ENCODE peak calls at places on chromosomes 6 and 20, in ten cellular contexts. M is GM23338, O is stomach, T is Peyer's patch, U is glutamatergic neuron, K is tibial artery, Q is adrenal gland, W is endodermal cell, B is AG09319, V is AG10803. I is an unnamed sample.
A peak's percentile ranks its signal among the peaks of the same experiment; 100 is the strongest.

GRCh38 chr6:14732226-14732844 is 513.5 kb upstream of the JARID2 start:
- DNase-seq in M (no peak), O (no peak), T (no peak), U (no peak), K (no peak), Q (no peak), W (no peak), B (no peak), V (no peak), I (no peak)

GRCh38 chr6:106102034-106102433 is 15.9 kb downstream of the PRDM1 start:
- DNase-seq in M (no peak), O (no peak), T (no peak), U (no peak), K (no peak), Q (no peak), W (no peak), B (no peak), V (no peak), I (no peak)

GRCh38 chr6:52580905-52581304 is 4.0 kb upstream of the TRAM2 start:
- DNase-seq in M (no peak), O (no peak), T (no peak), U (no peak), K (no peak), Q (no peak), W (no peak), B (no peak), V (no peak), I (no peak)

GRCh38 chr6:33249732-33250625 is 21.7 kb downstream of the VPS52 start:
- DNase-seq in M (no peak), O (no peak), T (no peak), U (peak; percentile 65), K (peak; percentile 70), Q (no peak), W (no peak), B (peak; percentile 39), V (peak; percentile 79), I (peak; percentile 18)

GRCh38 chr6:111653434-111653833 is 47.8 kb upstream of the TRAF3IP2 start:
- DNase-seq in M (no peak), O (no peak), T (no peak), U (no peak), K (no peak), Q (no peak), W (no peak), B (no peak), V (no peak), I (no peak)

GRCh38 chr20:32830437-32830836 is 10.7 kb downstream of the MAPRE1 start:
- DNase-seq in M (no peak), O (no peak), T (no peak), U (no peak), K (no peak), Q (peak; percentile 51), W (no peak), B (no peak), V (peak; percentile 48), I (no peak)

GRCh38 chr20:60481051-60481741 is 523.0 kb downstream of the CDH26 start:
- DNase-seq in M (no peak), O (no peak), T (no peak), U (no peak), K (no peak), Q (peak; percentile 35), W (no peak), B (no peak), V (no peak), I (no peak)

GRCh38 chr20:44074252-44075151 is 112.5 kb downstream of the JPH2 start:
- DNase-seq in M (no peak), O (peak; percentile 19), T (no peak), U (no peak), K (peak; percentile 54), Q (peak; percentile 31), W (no peak), B (peak; percentile 15), V (peak; percentile 50), I (no peak)

GRCh38 chr6:91161246-91161645 is 574.4 kb upstream of the MAP3K7 start:
- DNase-seq in M (no peak), O (no peak), T (no peak), U (no peak), K (no peak), Q (no peak), W (no peak), B (no peak), V (no peak), I (no peak)

GRCh38 chr6:151294561-151295101 is 54.9 kb downstream of the AKAP12 start:
- DNase-seq in M (no peak), O (no peak), T (no peak), U (no peak), K (no peak), Q (no peak), W (no peak), B (no peak), V (no peak), I (no peak)

GRCh38 chr6:44548319-44548718 is 160.8 kb downstream of the CDC5L start:
- DNase-seq in M (no peak), O (no peak), T (no peak), U (no peak), K (peak; percentile 9), Q (no peak), W (no peak), B (no peak), V (no peak), I (no peak)

GRCh38 chr6:108114861-108115597 is 40.5 kb upstream of the OSTM1 start:
- DNase-seq in M (peak; percentile 87), O (no peak), T (peak; percentile 62), U (peak; percentile 72), K (no peak), Q (peak; percentile 70), W (peak; percentile 90), B (peak; percentile 19), V (peak; percentile 68), I (no peak)
- TF ChIP-seq CTCF in M (peak; percentile 22), O (no peak), T (no peak), U (peak; percentile 45), K (no peak), Q (peak; percentile 17), W (peak; percentile 71), B (peak; percentile 5), V (peak; percentile 12), I (no peak)

GRCh38 chr20:35831983-35832382 is 60.2 kb downstream of the PHF20 start:
- DNase-seq in M (no peak), O (no peak), T (no peak), U (no peak), K (no peak), Q (no peak), W (no peak), B (no peak), V (no peak), I (no peak)
- TF ChIP-seq CTCF in M (no peak), O (no peak), T (no peak), U (no peak), K (no peak), Q (no peak), W (no peak), B (no peak), V (no peak), I (no peak)

GRCh38 chr20:25285856-25286798 is 38.2 kb downstream of the PYGB start:
- DNase-seq in M (no peak), O (peak; percentile 17), T (peak; percentile 37), U (peak; percentile 10), K (peak; percentile 60), Q (peak; percentile 17), W (no peak), B (no peak), V (no peak), I (no peak)

GRCh38 chr20:25286917-25287316 is 39.0 kb downstream of the PYGB start:
- DNase-seq in M (no peak), O (no peak), T (peak; percentile 32), U (peak; percentile 2), K (peak; percentile 27), Q (peak; percentile 17), W (no peak), B (no peak), V (no peak), I (no peak)

GRCh38 chr20:25283221-25283951 is 35.5 kb downstream of the PYGB start:
- DNase-seq in M (no peak), O (peak; percentile 24), T (peak; percentile 43), U (peak; percentile 10), K (peak; percentile 53), Q (peak; percentile 15), W (no peak), B (no peak), V (no peak), I (no peak)

GRCh38 chr20:25284131-25284601 is 36.3 kb downstream of the PYGB start:
- DNase-seq in M (no peak), O (peak; percentile 19), T (peak; percentile 40), U (no peak), K (peak; percentile 54), Q (peak; percentile 16), W (no peak), B (no peak), V (no peak), I (no peak)

DNA sequence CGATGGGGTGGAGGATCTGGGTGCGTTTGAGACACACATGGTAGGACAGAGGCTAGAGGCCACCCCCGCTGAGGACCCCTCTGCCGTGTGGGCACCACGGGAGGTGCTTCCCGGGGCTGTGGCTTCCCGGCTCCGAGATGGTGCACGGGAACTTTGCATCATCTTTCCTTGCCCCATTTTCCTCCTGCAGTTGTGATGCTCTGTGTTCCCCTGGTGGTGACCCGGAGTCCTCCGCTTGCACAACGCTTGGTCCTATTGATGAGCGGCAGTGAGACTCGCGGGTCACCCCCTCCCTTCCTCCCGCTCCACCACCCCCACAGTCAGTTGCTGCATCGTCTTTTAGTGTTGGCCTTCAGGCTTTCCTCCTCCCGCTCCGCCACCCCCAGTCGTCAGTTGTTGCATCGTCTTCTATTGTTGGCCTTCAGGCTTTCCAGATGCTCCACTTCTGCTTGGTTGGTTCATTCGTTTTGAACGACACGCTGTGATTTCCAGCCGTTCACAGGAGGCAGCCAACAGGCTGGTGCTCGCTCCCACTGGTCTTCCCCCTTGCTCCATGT is 37.3 kb downstream of the PYGB start:
- DNase-seq in M (peak; percentile 59), O (peak; percentile 20), T (peak; percentile 42), U (peak; percentile 27), K (peak; percentile 57), Q (peak; percentile 19), W (peak; percentile 71), B (no peak), V (no peak), I (no peak)
- TF ChIP-seq CTCF in M (peak; percentile 34), O (no peak), T (no peak), U (no peak), K (no peak), Q (no peak), W (peak; percentile 55), B (no peak), V (no peak), I (no peak)

DNA sequence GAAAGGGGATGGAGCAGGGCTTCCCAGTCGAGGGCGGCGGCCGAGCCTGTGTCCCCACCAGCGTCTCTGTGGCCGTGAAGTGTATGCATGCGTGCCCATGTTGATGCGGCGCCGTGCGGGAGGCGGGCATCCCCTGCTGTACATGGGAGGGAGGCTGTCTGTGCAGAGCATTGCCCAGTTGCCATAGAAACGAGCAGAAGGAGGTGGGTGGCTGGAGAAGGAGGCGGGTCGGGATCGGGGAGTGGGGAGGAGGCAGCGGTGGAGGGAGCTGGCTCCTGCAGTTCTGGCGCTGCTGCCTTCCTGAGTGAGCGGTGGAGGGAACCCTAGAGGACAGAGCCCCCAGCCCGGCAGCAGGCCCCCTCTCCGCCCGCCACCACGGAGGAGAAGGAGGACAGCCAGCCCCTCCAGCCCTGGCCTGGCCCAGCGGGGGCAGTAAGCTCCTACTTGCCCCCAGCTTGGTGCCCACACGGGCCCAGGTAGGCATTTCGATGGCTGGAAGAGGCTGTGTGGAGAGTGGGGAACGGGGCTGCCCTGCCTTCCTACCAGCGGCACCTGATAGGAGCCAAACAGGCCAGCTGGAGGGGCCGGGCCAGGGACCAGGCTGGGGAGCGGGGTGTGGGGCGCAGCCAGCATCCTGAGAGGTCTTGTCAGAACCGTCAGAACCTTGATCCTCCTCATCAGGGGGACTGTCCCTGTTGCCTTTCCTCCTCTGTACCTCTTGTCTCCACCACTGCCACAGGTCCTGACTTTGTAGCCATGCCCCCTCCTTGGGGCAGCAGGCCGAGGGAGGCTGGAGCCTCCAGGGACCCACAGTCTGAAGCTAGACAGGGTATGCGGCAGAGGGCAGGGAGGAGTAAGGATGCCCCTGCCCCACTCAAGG is 41.3 kb downstream of the SPDEF start:
- DNase-seq in M (peak; percentile 84), O (no peak), T (no peak), U (peak; percentile 79), K (no peak), Q (no peak), W (peak; percentile 84), B (no peak), V (peak; percentile 28), I (no peak)
- TF ChIP-seq CTCF in M (no peak), O (no peak), T (no peak), U (no peak), K (no peak), Q (peak; percentile 21), W (no peak), B (no peak), V (no peak), I (no peak)

I was measured in natural killer cell.